ENCODE peak calls at places on chromosomes 5 and 9, in seven cellular contexts. U, P, X, Q, K, B and T are unnamed samples.

GRCh38 chr5:89686081-89686765 is 723.3 kb downstream of the CETN3 start:
- DNase-seq in P (no peak), U (no peak), B (no peak), X (no peak), K (no peak), Q (no peak), T (no peak)

GRCh38 chr5:172410839-172411238 is 43.5 kb downstream of the SH3PXD2B start:
- DNase-seq in K (no peak), P (no peak), U (no peak), X (no peak), B (no peak), Q (no peak), T (no peak)

GRCh38 chr5:9715891-9716335 is 85.8 kb upstream of the TAS2R1 start:
- DNase-seq in X (no peak), K (no peak), Q (no peak), B (no peak), U (no peak), P (no peak), T (no peak)

GRCh38 chr9:109705515-109705914 is 74.5 kb upstream of the PALM2AKAP2 start:
- DNase-seq in Q (no peak), U (no peak), K (no peak), P (peak; percentile 10), B (peak; percentile 31), X (no peak), T (no peak)

GRCh38 chr9:86368871-86369521 is 14.8 kb upstream of the TUT7 start:
- DNase-seq in U (no peak), X (no peak), Q (no peak), K (no peak), P (no peak), B (no peak), T (no peak)

GRCh38 chr5:14868771-14869170 is 2.8 kb downstream of the ANKH start:
- DNase-seq in P (no peak), B (no peak), Q (no peak), U (no peak), K (no peak), X (no peak), T (no peak)

GRCh38 chr9:86903461-86904010 is 43.8 kb downstream of the GAS1 start:
- DNase-seq in X (no peak), K (no peak), U (no peak), Q (no peak), B (no peak), P (no peak), T (no peak)

GRCh38 chr9:92324451-92324850 is 699 bp downstream of the NOL8 start:
- DNase-seq in B (no peak), P (no peak), K (no peak), Q (no peak), U (no peak), X (no peak), T (no peak)

GRCh38 chr5:113246371-113246870 is 188.4 kb downstream of the TSSK1B start:
- DNase-seq in B (no peak), U (no peak), X (no peak), P (no peak), K (no peak), Q (no peak), T (peak; percentile 68)

GRCh38 chr5:125410501-125411162 is 664.2 kb upstream of the ZNF608 start:
- DNase-seq in X (no peak), Q (no peak), B (no peak), P (peak; percentile 41), K (no peak), U (no peak), T (no peak)

GRCh38 chr9:129962889-129963703 is 79.9 kb downstream of the FNBP1 start:
- DNase-seq in X (no peak), Q (peak; percentile 62), K (peak; percentile 85), B (peak; percentile 21), P (no peak), U (peak; percentile 85), T (peak; percentile 77)

GRCh38 chr5:57832873-57833272 is 350.3 kb upstream of the ACTBL2 start:
- DNase-seq in P (no peak), B (no peak), Q (no peak), X (no peak), U (no peak), K (no peak), T (no peak)

GRCh38 chr5:6197427-6197826 is 180.9 kb downstream of the MED10 start:
- DNase-seq in X (no peak), K (no peak), B (no peak), U (no peak), Q (no peak), P (no peak), T (no peak)

GRCh38 chr9:72577212-72577753 is 55.9 kb downstream of the TMC1 start:
- DNase-seq in K (no peak), B (no peak), X (no peak), U (no peak), Q (no peak), P (no peak), T (peak; percentile 64)

GRCh38 chr5:146048994-146049703 is 56.2 kb downstream of the PLAC8L1 start:
- DNase-seq in B (peak; percentile 76), Q (no peak), K (no peak), U (peak; percentile 24), X (peak; percentile 13), P (peak; percentile 63), T (no peak)

GRCh38 chr5:179256229-179257189 is 88.8 kb downstream of the ADAMTS2 start:
- DNase-seq in X (no peak), P (no peak), B (no peak), Q (no peak), K (peak; percentile 70), U (no peak), T (peak; percentile 57)

GRCh38 chr5:116652196-116652729 is 77.6 kb upstream of the SEMA6A start:
- DNase-seq in B (peak; percentile 56), U (no peak), Q (no peak), P (peak; percentile 8), X (peak; percentile 78), K (no peak), T (peak; percentile 88)

GRCh38 chr5:149838881-149839739 is 105.5 kb downstream of the PDE6A start:
- DNase-seq in Q (no peak), X (no peak), U (no peak), B (no peak), P (peak; percentile 70), K (peak; percentile 48), T (no peak)

GRCh38 chr5:138180841-138181240 is 1.9 kb downstream of the KIF20A start:
- DNase-seq in B (no peak), P (no peak), U (no peak), Q (no peak), X (no peak), K (no peak), T (no peak)

GRCh38 chr9:121399883-121400607 is 30.0 kb upstream of the STOM start:
- DNase-seq in P (peak; percentile 67), U (peak; percentile 68), B (peak; percentile 77), Q (no peak), K (no peak), X (no peak), T (no peak)

GRCh38 chr9:102950341-102950740 is 44.8 kb upstream of the CYLC2 start:
- DNase-seq in B (no peak), U (no peak), X (no peak), P (no peak), K (no peak), Q (no peak), T (no peak)

GRCh38 chr5:151202381-151203139 is 21.3 kb downstream of the CCDC69 start:
- DNase-seq in K (no peak), U (peak; percentile 52), X (no peak), P (no peak), Q (no peak), B (no peak), T (no peak)

GRCh38 chr9:109286571-109286977 is 34.3 kb downstream of the EPB41L4B start:
- DNase-seq in X (no peak), Q (no peak), K (no peak), P (no peak), U (no peak), B (no peak), T (no peak)

GRCh38 chr5:74649421-74649973 is 9.0 kb upstream of the ENC1 start:
- DNase-seq in Q (no peak), P (no peak), U (no peak), X (no peak), K (no peak), B (no peak), T (no peak)

GRCh38 chr9:27086818-27087680 is 22.0 kb upstream of the TEK start:
- DNase-seq in X (no peak), U (no peak), B (no peak), P (no peak), K (no peak), Q (no peak), T (no peak)

GRCh38 chr9:136118061-136118366 is 661 bp downstream of the TMEM250 start:
- DNase-seq in Q (no peak), X (no peak), B (peak; percentile 52), P (no peak), K (no peak), U (no peak), T (no peak)

GRCh38 chr5:159303286-159303685 is 27.0 kb downstream of the IL12B start:
- DNase-seq in X (no peak), Q (no peak), U (no peak), K (no peak), P (no peak), B (no peak), T (no peak)

GRCh38 chr9:89755835-89756234 is 151.0 kb downstream of the GADD45G start:
- DNase-seq in K (peak; percentile 31), P (no peak), X (no peak), B (no peak), U (no peak), Q (no peak), T (no peak)

GRCh38 chr5:39459091-39459490 is 34.3 kb upstream of the DAB2 start:
- DNase-seq in K (no peak), P (no peak), Q (no peak), X (no peak), B (no peak), U (no peak), T (no peak)

GRCh38 chr5:179230061-179230461 is 115.2 kb downstream of the ADAMTS2 start:
- DNase-seq in K (peak; percentile 61), B (no peak), X (no peak), P (no peak), U (no peak), Q (no peak), T (peak; percentile 9)

GRCh38 chr5:150999704-151000452 is 20.5 kb upstream of the GPX3 start:
- DNase-seq in P (no peak), U (no peak), Q (no peak), X (no peak), B (no peak), K (no peak), T (peak; percentile 75)

GRCh38 chr5:88875609-88876234 is 7.3 kb downstream of the MEF2C start:
- DNase-seq in B (no peak), P (peak; percentile 52), X (no peak), Q (no peak), U (no peak), K (no peak), T (no peak)

GRCh38 chr9:13279284-13280162 is at the start of gene MPDZ:
- DNase-seq in X (peak; percentile 64), P (peak; percentile 72), U (no peak), K (no peak), Q (no peak), B (peak; percentile 89), T (peak; percentile 67)

GRCh38 chr9:113616116-113616515 is 152.6 kb downstream of the RGS3 start:
- DNase-seq in Q (no peak), B (no peak), U (no peak), P (no peak), K (peak; percentile 66), X (no peak), T (no peak)

GRCh38 chr5:54516051-54516645 is 1.4 kb upstream of the SNX18 start:
- DNase-seq in B (peak; percentile 51), Q (no peak), P (no peak), K (no peak), X (no peak), U (no peak), T (no peak)

GRCh38 chr9:5518061-5518936 is 8.0 kb downstream of the PDCD1LG2 start:
- DNase-seq in P (no peak), B (no peak), K (no peak), U (no peak), Q (no peak), X (no peak), T (no peak)

GRCh38 chr5:67476531-67476930 is 279.9 kb upstream of the CD180 start:
- DNase-seq in X (no peak), B (no peak), U (no peak), P (no peak), Q (no peak), K (no peak), T (no peak)